ENCODE peak calls at places on chromosomes 13 and 19, in five cellular contexts. One of them, this sample, is unnamed.
A peak's percentile ranks its signal among the peaks of the same experiment; 100 is the strongest.

GRCh38 chr13:113972451-113973217 is 1.2 kb downstream of the C13orf46 start:
- DNase-seq in mucosa of descending colon: peak; percentile 43
- DNase-seq in cardiac muscle cell: no peak
- DNase-seq in stimulated activated CD8-positive, alpha-beta memory T cell treated with anti-CD3 and anti-CD28 coated beads, Interleukin-12 subunit alpha, Interleukin-12 subunit beta, amount 100 ng/mL, for 1 hour: no peak
- DNase-seq in left ventricle myocardium inferior: no peak
- DNase-seq in this sample: no peak

GRCh38 chr13:24693862-24694471 is 13.8 kb downstream of the ATP12A start:
- DNase-seq in cardiac muscle cell: peak; percentile 86
- DNase-seq in mucosa of descending colon: no peak
- DNase-seq in left ventricle myocardium inferior: no peak
- DNase-seq in stimulated activated CD8-positive, alpha-beta memory T cell treated with anti-CD3 and anti-CD28 coated beads, Interleukin-12 subunit alpha, Interleukin-12 subunit beta, amount 100 ng/mL, for 1 hour: no peak
- DNase-seq in this sample: no peak

GRCh38 chr19:30361721-30362120 is 10.5 kb upstream of the ZNF536 start:
- DNase-seq in mucosa of descending colon: no peak
- DNase-seq in left ventricle myocardium inferior: no peak
- DNase-seq in cardiac muscle cell: no peak
- DNase-seq in stimulated activated CD8-positive, alpha-beta memory T cell treated with anti-CD3 and anti-CD28 coated beads, Interleukin-12 subunit alpha, Interleukin-12 subunit beta, amount 100 ng/mL, for 1 hour: no peak
- DNase-seq in this sample: no peak

GRCh38 chr13:110108348-110109139 is 198.4 kb downstream of the COL4A1 start:
- DNase-seq in cardiac muscle cell: peak; percentile 81
- DNase-seq in left ventricle myocardium inferior: peak; percentile 80
- DNase-seq in mucosa of descending colon: no peak
- DNase-seq in stimulated activated CD8-positive, alpha-beta memory T cell treated with anti-CD3 and anti-CD28 coated beads, Interleukin-12 subunit alpha, Interleukin-12 subunit beta, amount 100 ng/mL, for 1 hour: no peak
- DNase-seq in this sample: no peak

GRCh38 chr13:43267916-43268315 is 244.5 kb downstream of the DNAJC15 start:
- DNase-seq in cardiac muscle cell: no peak
- DNase-seq in mucosa of descending colon: no peak
- DNase-seq in left ventricle myocardium inferior: no peak
- DNase-seq in stimulated activated CD8-positive, alpha-beta memory T cell treated with anti-CD3 and anti-CD28 coated beads, Interleukin-12 subunit alpha, Interleukin-12 subunit beta, amount 100 ng/mL, for 1 hour: no peak
- DNase-seq in this sample: no peak

GRCh38 chr13:103335226-103335625 is 269.0 kb upstream of the SLC10A2 start:
- DNase-seq in left ventricle myocardium inferior: no peak
- DNase-seq in cardiac muscle cell: no peak
- DNase-seq in stimulated activated CD8-positive, alpha-beta memory T cell treated with anti-CD3 and anti-CD28 coated beads, Interleukin-12 subunit alpha, Interleukin-12 subunit beta, amount 100 ng/mL, for 1 hour: no peak
- DNase-seq in mucosa of descending colon: no peak
- DNase-seq in this sample: no peak

GRCh38 chr19:10817291-10818038 is 18.5 kb downstream of the TMED1 start:
- DNase-seq in left ventricle myocardium inferior: no peak
- DNase-seq in mucosa of descending colon: peak; percentile 75
- DNase-seq in cardiac muscle cell: no peak
- DNase-seq in stimulated activated CD8-positive, alpha-beta memory T cell treated with anti-CD3 and anti-CD28 coated beads, Interleukin-12 subunit alpha, Interleukin-12 subunit beta, amount 100 ng/mL, for 1 hour: no peak
- DNase-seq in this sample: no peak

GRCh38 chr19:41945135-41945766 is 13.9 kb downstream of the RABAC1 start:
- DNase-seq in cardiac muscle cell: no peak
- DNase-seq in stimulated activated CD8-positive, alpha-beta memory T cell treated with anti-CD3 and anti-CD28 coated beads, Interleukin-12 subunit alpha, Interleukin-12 subunit beta, amount 100 ng/mL, for 1 hour: peak; percentile 82
- DNase-seq in mucosa of descending colon: peak; percentile 86
- DNase-seq in left ventricle myocardium inferior: no peak
- DNase-seq in this sample: peak; percentile 77

GRCh38 chr13:40355126-40355719 is 311.2 kb downstream of the FOXO1 start:
- DNase-seq in stimulated activated CD8-positive, alpha-beta memory T cell treated with anti-CD3 and anti-CD28 coated beads, Interleukin-12 subunit alpha, Interleukin-12 subunit beta, amount 100 ng/mL, for 1 hour: no peak
- DNase-seq in left ventricle myocardium inferior: no peak
- DNase-seq in mucosa of descending colon: no peak
- DNase-seq in cardiac muscle cell: no peak
- DNase-seq in this sample: no peak

GRCh38 chr13:113110852-113111315 is 5.3 kb downstream of the F7 start:
- DNase-seq in mucosa of descending colon: peak; percentile 21
- DNase-seq in left ventricle myocardium inferior: no peak
- DNase-seq in stimulated activated CD8-positive, alpha-beta memory T cell treated with anti-CD3 and anti-CD28 coated beads, Interleukin-12 subunit alpha, Interleukin-12 subunit beta, amount 100 ng/mL, for 1 hour: no peak
- DNase-seq in cardiac muscle cell: no peak
- DNase-seq in this sample: no peak

GRCh38 chr19:54439174-54439851 is 9.7 kb upstream of the LENG8 start:
- DNase-seq in stimulated activated CD8-positive, alpha-beta memory T cell treated with anti-CD3 and anti-CD28 coated beads, Interleukin-12 subunit alpha, Interleukin-12 subunit beta, amount 100 ng/mL, for 1 hour: no peak
- DNase-seq in mucosa of descending colon: peak; percentile 36
- DNase-seq in cardiac muscle cell: peak; percentile 70
- DNase-seq in left ventricle myocardium inferior: no peak
- DNase-seq in this sample: no peak

GRCh38 chr13:90272356-90272755 is 1075.1 kb upstream of the MIR17HG start:
- DNase-seq in mucosa of descending colon: no peak
- DNase-seq in stimulated activated CD8-positive, alpha-beta memory T cell treated with anti-CD3 and anti-CD28 coated beads, Interleukin-12 subunit alpha, Interleukin-12 subunit beta, amount 100 ng/mL, for 1 hour: no peak
- DNase-seq in left ventricle myocardium inferior: no peak
- DNase-seq in cardiac muscle cell: no peak
- DNase-seq in this sample: no peak

GRCh38 chr13:44410328-44410859 is 36.8 kb downstream of the SERP2 start:
- DNase-seq in cardiac muscle cell: no peak
- DNase-seq in left ventricle myocardium inferior: no peak
- DNase-seq in mucosa of descending colon: no peak
- DNase-seq in stimulated activated CD8-positive, alpha-beta memory T cell treated with anti-CD3 and anti-CD28 coated beads, Interleukin-12 subunit alpha, Interleukin-12 subunit beta, amount 100 ng/mL, for 1 hour: no peak
- DNase-seq in this sample: no peak

GRCh38 chr13:32852568-32852967 is 163.7 kb upstream of the KL start:
- DNase-seq in stimulated activated CD8-positive, alpha-beta memory T cell treated with anti-CD3 and anti-CD28 coated beads, Interleukin-12 subunit alpha, Interleukin-12 subunit beta, amount 100 ng/mL, for 1 hour: no peak
- DNase-seq in left ventricle myocardium inferior: no peak
- DNase-seq in mucosa of descending colon: no peak
- DNase-seq in cardiac muscle cell: no peak
- DNase-seq in this sample: no peak

GRCh38 chr13:23681253-23681652 is 111.0 kb downstream of the TNFRSF19 start:
- DNase-seq in mucosa of descending colon: no peak
- DNase-seq in left ventricle myocardium inferior: no peak
- DNase-seq in stimulated activated CD8-positive, alpha-beta memory T cell treated with anti-CD3 and anti-CD28 coated beads, Interleukin-12 subunit alpha, Interleukin-12 subunit beta, amount 100 ng/mL, for 1 hour: no peak
- DNase-seq in cardiac muscle cell: no peak
- DNase-seq in this sample: no peak

GRCh38 chr19:5218963-5219530 is 121.6 kb downstream of the PTPRS start:
- DNase-seq in mucosa of descending colon: no peak
- DNase-seq in cardiac muscle cell: no peak
- DNase-seq in stimulated activated CD8-positive, alpha-beta memory T cell treated with anti-CD3 and anti-CD28 coated beads, Interleukin-12 subunit alpha, Interleukin-12 subunit beta, amount 100 ng/mL, for 1 hour: no peak
- DNase-seq in left ventricle myocardium inferior: no peak
- DNase-seq in this sample: no peak

GRCh38 chr19:47156861-47157454 is 26.3 kb downstream of the SAE1 start:
- DNase-seq in mucosa of descending colon: no peak
- DNase-seq in left ventricle myocardium inferior: no peak
- DNase-seq in stimulated activated CD8-positive, alpha-beta memory T cell treated with anti-CD3 and anti-CD28 coated beads, Interleukin-12 subunit alpha, Interleukin-12 subunit beta, amount 100 ng/mL, for 1 hour: no peak
- DNase-seq in cardiac muscle cell: no peak
- DNase-seq in this sample: no peak

GRCh38 chr13:35961461-35962220 is 169.5 kb downstream of the DCLK1 start:
- DNase-seq in left ventricle myocardium inferior: no peak
- DNase-seq in stimulated activated CD8-positive, alpha-beta memory T cell treated with anti-CD3 and anti-CD28 coated beads, Interleukin-12 subunit alpha, Interleukin-12 subunit beta, amount 100 ng/mL, for 1 hour: no peak
- DNase-seq in cardiac muscle cell: no peak
- DNase-seq in mucosa of descending colon: no peak
- DNase-seq in this sample: no peak

GRCh38 chr19:47330466-47330869 is 1.5 kb upstream of the C5AR2 start:
- DNase-seq in left ventricle myocardium inferior: no peak
- DNase-seq in mucosa of descending colon: no peak
- DNase-seq in stimulated activated CD8-positive, alpha-beta memory T cell treated with anti-CD3 and anti-CD28 coated beads, Interleukin-12 subunit alpha, Interleukin-12 subunit beta, amount 100 ng/mL, for 1 hour: no peak
- DNase-seq in cardiac muscle cell: no peak
- DNase-seq in this sample: no peak

GRCh38 chr19:7933828-7934725 is 8.1 kb upstream of the CTXN1 start:
- DNase-seq in left ventricle myocardium inferior: no peak
- DNase-seq in stimulated activated CD8-positive, alpha-beta memory T cell treated with anti-CD3 and anti-CD28 coated beads, Interleukin-12 subunit alpha, Interleukin-12 subunit beta, amount 100 ng/mL, for 1 hour: no peak
- DNase-seq in cardiac muscle cell: no peak
- DNase-seq in mucosa of descending colon: peak; percentile 57
- DNase-seq in this sample: no peak

GRCh38 chr13:24280722-24281121 is 28.7 kb upstream of the C1QTNF9 start:
- DNase-seq in left ventricle myocardium inferior: no peak
- DNase-seq in cardiac muscle cell: no peak
- DNase-seq in mucosa of descending colon: no peak
- DNase-seq in stimulated activated CD8-positive, alpha-beta memory T cell treated with anti-CD3 and anti-CD28 coated beads, Interleukin-12 subunit alpha, Interleukin-12 subunit beta, amount 100 ng/mL, for 1 hour: no peak
- DNase-seq in this sample: no peak

GRCh38 chr19:22612316-22612715 is 21.8 kb upstream of the ZNF492 start:
- DNase-seq in stimulated activated CD8-positive, alpha-beta memory T cell treated with anti-CD3 and anti-CD28 coated beads, Interleukin-12 subunit alpha, Interleukin-12 subunit beta, amount 100 ng/mL, for 1 hour: no peak
- DNase-seq in cardiac muscle cell: no peak
- DNase-seq in left ventricle myocardium inferior: no peak
- DNase-seq in mucosa of descending colon: no peak
- DNase-seq in this sample: no peak

GRCh38 chr13:31824705-31825512 is 85.6 kb downstream of the RXFP2 start:
- DNase-seq in left ventricle myocardium inferior: no peak
- DNase-seq in cardiac muscle cell: no peak
- DNase-seq in mucosa of descending colon: no peak
- DNase-seq in stimulated activated CD8-positive, alpha-beta memory T cell treated with anti-CD3 and anti-CD28 coated beads, Interleukin-12 subunit alpha, Interleukin-12 subunit beta, amount 100 ng/mL, for 1 hour: no peak
- DNase-seq in this sample: no peak

GRCh38 chr19:11198769-11199469 is 1.6 kb upstream of the KANK2 start:
- DNase-seq in stimulated activated CD8-positive, alpha-beta memory T cell treated with anti-CD3 and anti-CD28 coated beads, Interleukin-12 subunit alpha, Interleukin-12 subunit beta, amount 100 ng/mL, for 1 hour: no peak
- DNase-seq in mucosa of descending colon: no peak
- DNase-seq in left ventricle myocardium inferior: no peak
- DNase-seq in cardiac muscle cell: no peak
- DNase-seq in this sample: no peak

GRCh38 chr13:109348514-109349340 is 437.7 kb downstream of the IRS2 start:
- DNase-seq in stimulated activated CD8-positive, alpha-beta memory T cell treated with anti-CD3 and anti-CD28 coated beads, Interleukin-12 subunit alpha, Interleukin-12 subunit beta, amount 100 ng/mL, for 1 hour: no peak
- DNase-seq in cardiac muscle cell: no peak
- DNase-seq in mucosa of descending colon: no peak
- DNase-seq in left ventricle myocardium inferior: no peak
- DNase-seq in this sample: no peak

GRCh38 chr19:29630661-29631060 is 24.6 kb downstream of the POP4 start:
- DNase-seq in left ventricle myocardium inferior: no peak
- DNase-seq in mucosa of descending colon: no peak
- DNase-seq in cardiac muscle cell: no peak
- DNase-seq in stimulated activated CD8-positive, alpha-beta memory T cell treated with anti-CD3 and anti-CD28 coated beads, Interleukin-12 subunit alpha, Interleukin-12 subunit beta, amount 100 ng/mL, for 1 hour: no peak
- DNase-seq in this sample: no peak

GRCh38 chr13:106109391-106109791 is 426.1 kb downstream of the EFNB2 start:
- DNase-seq in mucosa of descending colon: no peak
- DNase-seq in stimulated activated CD8-positive, alpha-beta memory T cell treated with anti-CD3 and anti-CD28 coated beads, Interleukin-12 subunit alpha, Interleukin-12 subunit beta, amount 100 ng/mL, for 1 hour: no peak
- DNase-seq in left ventricle myocardium inferior: no peak
- DNase-seq in cardiac muscle cell: no peak
- DNase-seq in this sample: no peak

GRCh38 chr19:41415154-41415571 is 12.0 kb downstream of the B3GNT8 start:
- DNase-seq in stimulated activated CD8-positive, alpha-beta memory T cell treated with anti-CD3 and anti-CD28 coated beads, Interleukin-12 subunit alpha, Interleukin-12 subunit beta, amount 100 ng/mL, for 1 hour: no peak
- DNase-seq in mucosa of descending colon: no peak
- DNase-seq in cardiac muscle cell: no peak
- DNase-seq in left ventricle myocardium inferior: no peak
- DNase-seq in this sample: no peak

GRCh38 chr13:110228936-110229904 is 77.7 kb downstream of the COL4A1 start:
- DNase-seq in left ventricle myocardium inferior: no peak
- DNase-seq in cardiac muscle cell: no peak
- DNase-seq in stimulated activated CD8-positive, alpha-beta memory T cell treated with anti-CD3 and anti-CD28 coated beads, Interleukin-12 subunit alpha, Interleukin-12 subunit beta, amount 100 ng/mL, for 1 hour: no peak
- DNase-seq in mucosa of descending colon: no peak
- DNase-seq in this sample: no peak

GRCh38 chr13:99075268-99076191 is 97.7 kb upstream of the DOCK9 start:
- DNase-seq in stimulated activated CD8-positive, alpha-beta memory T cell treated with anti-CD3 and anti-CD28 coated beads, Interleukin-12 subunit alpha, Interleukin-12 subunit beta, amount 100 ng/mL, for 1 hour: no peak
- DNase-seq in mucosa of descending colon: no peak
- DNase-seq in cardiac muscle cell: no peak
- DNase-seq in left ventricle myocardium inferior: no peak
- DNase-seq in this sample: no peak

GRCh38 chr19:1780272-1780957 is 27.1 kb downstream of the ONECUT3 start:
- DNase-seq in left ventricle myocardium inferior: no peak
- DNase-seq in cardiac muscle cell: no peak
- DNase-seq in stimulated activated CD8-positive, alpha-beta memory T cell treated with anti-CD3 and anti-CD28 coated beads, Interleukin-12 subunit alpha, Interleukin-12 subunit beta, amount 100 ng/mL, for 1 hour: no peak
- DNase-seq in mucosa of descending colon: no peak
- DNase-seq in this sample: no peak

GRCh38 chr19:49591731-49592485 is 926 bp downstream of the PRR12 start:
- DNase-seq in stimulated activated CD8-positive, alpha-beta memory T cell treated with anti-CD3 and anti-CD28 coated beads, Interleukin-12 subunit alpha, Interleukin-12 subunit beta, amount 100 ng/mL, for 1 hour: no peak
- DNase-seq in cardiac muscle cell: peak; percentile 49
- DNase-seq in left ventricle myocardium inferior: peak; percentile 40
- DNase-seq in mucosa of descending colon: peak; percentile 81
- DNase-seq in this sample: peak; percentile 38

GRCh38 chr13:19861762-19862161 is 1.7 kb downstream of the ZMYM5 start:
- DNase-seq in stimulated activated CD8-positive, alpha-beta memory T cell treated with anti-CD3 and anti-CD28 coated beads, Interleukin-12 subunit alpha, Interleukin-12 subunit beta, amount 100 ng/mL, for 1 hour: no peak
- DNase-seq in left ventricle myocardium inferior: no peak
- DNase-seq in cardiac muscle cell: no peak
- DNase-seq in mucosa of descending colon: no peak
- DNase-seq in this sample: no peak

GRCh38 chr19:38035515-38036495 is 128.8 kb downstream of the SIPA1L3 start:
- DNase-seq in cardiac muscle cell: no peak
- DNase-seq in mucosa of descending colon: no peak
- DNase-seq in stimulated activated CD8-positive, alpha-beta memory T cell treated with anti-CD3 and anti-CD28 coated beads, Interleukin-12 subunit alpha, Interleukin-12 subunit beta, amount 100 ng/mL, for 1 hour: no peak
- DNase-seq in left ventricle myocardium inferior: no peak
- DNase-seq in this sample: no peak